ENCODE peak calls at places on chromosomes 7 and 10, in four cellular contexts. One of them, this sample, is unnamed.

GRCh38 chr10:90947025-90947960 is 26.4 kb upstream of the ANKRD1 start:
- DNase-seq in GM12878: peak
- DNase-seq in H1: no peak
- DNase-seq in HepG2: no peak
- DNase-seq in this sample: no peak

GRCh38 chr7:93117852-93118530 is at the start of gene SAMD9:
- DNase-seq in H1: no peak
- DNase-seq in GM12878: peak
- DNase-seq in HepG2: peak
- DNase-seq in this sample: no peak

GRCh38 chr7:35828817-35829216 is 28.0 kb downstream of the SEPTIN7 start:
- DNase-seq in HepG2: no peak
- DNase-seq in GM12878: no peak
- DNase-seq in H1: no peak
- DNase-seq in this sample: no peak

GRCh38 chr10:72096115-72097000 is 8.0 kb upstream of the SPOCK2 start:
- DNase-seq in HepG2: peak
- DNase-seq in GM12878: no peak
- DNase-seq in H1: no peak
- DNase-seq in this sample: no peak

GRCh38 chr10:72277340-72277995 is 3.7 kb downstream of the DDIT4 start:
- DNase-seq in H1: no peak
- DNase-seq in HepG2: no peak
- DNase-seq in GM12878: no peak
- DNase-seq in this sample: no peak

GRCh38 chr10:1156921-1157614 is 100.9 kb downstream of the WDR37 start:
- DNase-seq in GM12878: no peak
- DNase-seq in H1: no peak
- DNase-seq in HepG2: no peak
- DNase-seq in this sample: no peak

GRCh38 chr7:114310344-114311118 is 104.1 kb upstream of the FOXP2 start:
- DNase-seq in GM12878: no peak
- DNase-seq in HepG2: no peak
- DNase-seq in H1: no peak
- DNase-seq in this sample: no peak

GRCh38 chr7:90006988-90007387 is 147.3 kb upstream of the STEAP1 start:
- DNase-seq in H1: no peak
- DNase-seq in GM12878: no peak
- DNase-seq in HepG2: no peak
- DNase-seq in this sample: no peak

GRCh38 chr10:1089017-1089689 is 33.0 kb downstream of the WDR37 start:
- DNase-seq in GM12878: no peak
- DNase-seq in H1: no peak
- DNase-seq in HepG2: no peak
- DNase-seq in this sample: no peak

GRCh38 chr7:46755120-46756034 is 826.5 kb downstream of the TNS3 start:
- DNase-seq in H1: no peak
- DNase-seq in GM12878: no peak
- DNase-seq in HepG2: no peak
- DNase-seq in this sample: no peak

GRCh38 chr7:46751471-46751870 is 830.4 kb upstream of the IGFBP3 start:
- DNase-seq in H1: no peak
- DNase-seq in GM12878: no peak
- DNase-seq in HepG2: no peak
- DNase-seq in this sample: no peak

GRCh38 chr7:46756256-46756655 is 825.7 kb downstream of the TNS3 start:
- DNase-seq in H1: no peak
- DNase-seq in HepG2: no peak
- DNase-seq in GM12878: no peak
- DNase-seq in this sample: no peak

GRCh38 chr7:46752881-46753366 is 829.0 kb downstream of the TNS3 start:
- DNase-seq in GM12878: no peak
- DNase-seq in H1: no peak
- DNase-seq in HepG2: no peak
- DNase-seq in this sample: no peak

DNA sequence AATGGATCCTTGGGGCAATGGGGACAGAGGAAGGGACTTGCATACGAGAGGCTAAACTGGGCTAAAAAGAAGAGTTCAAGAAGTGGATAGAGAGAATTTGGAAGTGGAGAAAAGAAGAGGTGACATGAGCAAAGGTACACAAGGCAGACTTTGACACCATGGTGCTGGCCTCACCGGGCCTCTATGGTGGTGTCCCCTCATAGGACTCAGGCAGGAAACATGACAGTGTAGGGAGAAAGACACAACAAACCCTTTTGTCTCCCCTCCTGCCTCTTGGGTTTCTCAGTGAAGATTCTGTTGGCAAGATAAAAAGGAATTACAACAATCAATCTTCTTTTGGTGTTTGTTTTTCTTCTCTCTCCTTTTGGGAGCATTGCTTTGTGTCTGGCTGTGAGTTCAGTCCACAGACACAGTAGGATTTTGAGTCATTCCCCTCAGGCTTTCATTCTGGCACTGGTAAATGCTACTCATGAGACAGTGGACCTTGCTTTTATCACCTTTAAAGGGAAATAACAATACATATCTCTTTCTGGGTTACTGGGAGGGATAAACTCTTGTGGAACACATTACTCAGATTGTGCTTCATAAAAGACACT is 827.7 kb downstream of the TNS3 start:
- DNase-seq in H1: no peak
- DNase-seq in HepG2: no peak
- DNase-seq in GM12878: no peak
- DNase-seq in this sample: no peak
- TF ChIP-seq SUZ12 in H1: no peak
- TF ChIP-seq SUZ12 in HepG2: no peak
- TF ChIP-seq SUZ12 in GM12878: no peak
- TF ChIP-seq SUZ12 in this sample: no peak

DNA sequence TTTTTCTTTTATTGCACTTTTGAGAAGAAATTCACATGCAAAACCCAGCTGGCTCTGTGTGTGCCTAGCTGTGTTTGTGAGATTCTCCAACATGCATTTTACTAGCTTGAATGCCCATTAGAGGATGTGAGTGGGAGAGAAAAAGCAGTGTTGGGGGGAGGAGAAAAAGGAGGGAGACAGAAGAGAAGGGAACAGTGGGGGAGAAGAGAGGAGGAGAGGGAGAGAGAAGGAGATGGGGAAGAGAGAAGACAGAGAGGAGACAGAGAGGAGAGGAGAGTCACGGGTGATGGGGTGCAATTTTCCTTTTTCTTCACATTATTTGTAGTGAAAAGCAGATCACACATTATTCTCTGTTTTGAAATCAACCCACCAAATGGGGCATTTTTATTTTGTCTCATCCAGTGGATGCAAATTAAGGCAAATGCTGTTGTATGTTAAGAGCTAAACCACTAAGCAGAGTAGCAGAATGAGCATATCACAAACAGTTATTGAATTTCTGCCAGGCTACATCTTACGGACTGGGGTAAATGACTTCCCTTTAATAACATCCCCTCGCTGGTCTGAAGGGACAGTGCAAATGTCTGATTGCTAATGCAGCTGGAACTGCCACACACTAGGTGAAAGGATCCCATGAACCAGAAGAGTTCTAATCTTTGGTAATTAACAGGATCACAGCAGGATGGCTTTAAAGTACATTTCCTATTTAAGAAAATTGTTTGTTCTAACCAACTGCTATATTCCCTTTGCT is 870 bp downstream of the LRRN3 start:
- DNase-seq in HepG2: no peak
- DNase-seq in H1: no peak
- DNase-seq in GM12878: no peak
- DNase-seq in this sample: no peak
- H3K4me3 ChIP-seq in HepG2: no peak
- H3K4me3 ChIP-seq in H1: no peak
- H3K4me3 ChIP-seq in GM12878: no peak
- H3K4me3 ChIP-seq in this sample: no peak

DNA sequence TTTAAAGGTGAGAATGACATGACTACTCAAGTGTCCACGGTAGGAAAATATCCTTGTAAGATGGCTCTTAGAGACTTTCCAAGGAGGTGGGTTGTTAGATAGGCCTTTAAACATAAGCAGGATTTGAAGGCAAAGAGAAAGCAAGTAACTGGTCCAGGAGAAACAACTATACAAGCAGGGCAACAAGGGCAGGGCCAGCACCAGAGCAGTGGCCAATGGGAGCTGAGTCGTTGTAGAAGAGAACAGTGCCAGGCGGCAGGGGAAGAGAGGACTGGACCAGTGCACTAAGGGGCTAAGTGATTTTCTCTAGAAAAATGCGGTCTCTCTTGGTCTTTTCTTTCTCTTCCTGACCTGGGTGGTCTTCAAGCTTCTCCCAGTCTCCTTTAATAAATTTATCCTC is 94.9 kb downstream of the GLI3 start:
- DNase-seq in H1: no peak
- DNase-seq in HepG2: no peak
- DNase-seq in GM12878: no peak
- DNase-seq in this sample: no peak
- TF ChIP-seq SUZ12 in H1: no peak
- TF ChIP-seq SUZ12 in HepG2: no peak
- TF ChIP-seq SUZ12 in GM12878: no peak
- TF ChIP-seq SUZ12 in this sample: no peak

DNA sequence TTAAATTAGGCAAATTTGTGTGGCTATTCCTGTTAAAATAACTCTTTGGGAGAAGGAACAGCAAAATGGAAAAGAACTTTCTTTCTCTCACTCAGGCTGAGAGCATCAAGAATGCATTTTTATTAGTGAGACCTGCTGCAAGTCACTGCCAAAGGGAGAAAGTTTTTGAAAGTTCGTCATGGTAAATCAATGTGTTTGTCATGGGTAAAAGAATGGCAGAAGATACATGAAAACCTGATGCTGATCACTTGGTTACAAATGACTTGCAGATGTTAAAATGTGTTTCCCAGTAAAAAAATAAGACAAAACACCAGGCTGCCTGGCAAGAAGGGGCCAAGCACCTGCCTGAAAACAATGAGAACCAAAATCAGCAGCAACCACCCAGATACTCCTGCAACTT is 484.7 kb upstream of the NRP1 start:
- DNase-seq in GM12878: no peak
- DNase-seq in HepG2: no peak
- DNase-seq in H1: no peak
- DNase-seq in this sample: no peak
- H3K4me3 ChIP-seq in GM12878: no peak
- H3K4me3 ChIP-seq in HepG2: no peak
- H3K4me3 ChIP-seq in H1: no peak
- H3K4me3 ChIP-seq in this sample: no peak

DNA sequence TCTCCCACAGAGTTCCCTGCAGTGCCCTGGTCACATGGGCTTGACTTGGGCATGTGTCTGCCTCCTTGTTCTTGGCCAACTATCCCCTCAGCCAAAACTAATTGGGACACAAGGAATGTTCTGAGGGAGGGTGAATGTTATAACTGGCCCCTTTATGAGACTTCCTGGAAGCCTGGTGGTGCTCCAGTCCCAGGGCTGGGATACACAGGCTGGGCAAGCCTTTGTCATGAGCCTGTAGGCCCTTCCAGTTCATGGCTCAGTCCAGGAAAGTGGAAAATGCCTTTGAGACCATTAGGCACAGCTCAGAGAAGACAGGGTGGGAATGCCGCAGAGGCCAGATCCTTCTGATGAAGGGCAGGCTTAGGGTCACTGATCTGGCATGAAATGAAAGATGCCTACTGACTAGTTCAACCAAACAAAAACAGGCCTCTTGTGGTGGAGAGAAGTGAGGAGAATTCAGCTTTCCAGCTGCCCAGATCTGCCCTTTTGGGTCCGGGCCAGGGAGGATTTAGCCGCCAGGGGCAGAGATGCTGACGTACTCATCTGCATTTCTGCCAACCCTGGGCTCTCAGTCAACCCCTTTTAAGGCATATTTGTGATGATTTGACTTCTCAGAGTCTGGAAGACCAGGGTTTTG is 961.5 kb downstream of the KCNMA1 start:
- DNase-seq in H1: no peak
- DNase-seq in HepG2: no peak
- DNase-seq in GM12878: no peak
- DNase-seq in this sample: no peak
- TF ChIP-seq SUZ12 in H1: no peak
- TF ChIP-seq SUZ12 in HepG2: no peak
- TF ChIP-seq SUZ12 in GM12878: no peak
- TF ChIP-seq SUZ12 in this sample: no peak

GRCh38 chr10:70051878-70052277 is 768 bp upstream of the MACROH2A2 start:
- DNase-seq in H1: no peak
- DNase-seq in GM12878: no peak
- DNase-seq in HepG2: no peak
- DNase-seq in this sample: no peak
- H3K4me3 ChIP-seq in H1: peak
- H3K4me3 ChIP-seq in GM12878: no peak
- H3K4me3 ChIP-seq in HepG2: peak
- H3K4me3 ChIP-seq in this sample: no peak

DNA sequence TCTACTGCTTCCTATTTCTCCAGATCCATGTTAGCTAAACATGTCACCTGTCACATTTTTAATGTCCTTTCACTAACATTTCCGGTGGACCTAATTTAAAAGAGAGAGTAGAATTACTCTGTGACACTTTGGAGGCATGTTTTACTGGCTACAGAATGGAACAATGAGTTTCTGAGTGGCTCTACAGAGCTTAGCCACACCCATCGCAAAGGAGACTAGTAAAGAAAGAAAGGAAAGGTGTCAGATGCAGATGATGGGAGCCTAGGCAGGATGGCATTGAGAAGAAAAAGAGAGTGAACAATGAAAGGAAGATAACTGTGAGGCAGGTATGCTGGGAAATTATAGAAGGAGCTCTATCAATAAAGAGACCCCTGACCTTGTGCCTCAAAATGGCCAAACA is 35.9 kb downstream of the NDUFB2 start:
- DNase-seq in H1: no peak
- DNase-seq in GM12878: no peak
- DNase-seq in HepG2: no peak
- DNase-seq in this sample: no peak
- TF ChIP-seq SUZ12 in H1: no peak
- TF ChIP-seq SUZ12 in GM12878: no peak
- TF ChIP-seq SUZ12 in HepG2: no peak
- TF ChIP-seq SUZ12 in this sample: no peak

GRCh38 chr7:5428470-5429252 is 5.0 kb upstream of the TNRC18 start:
- DNase-seq in GM12878: no peak
- DNase-seq in H1: no peak
- DNase-seq in HepG2: peak
- DNase-seq in this sample: no peak
- H3K4me3 ChIP-seq in GM12878: no peak
- H3K4me3 ChIP-seq in H1: peak
- H3K4me3 ChIP-seq in HepG2: peak
- H3K4me3 ChIP-seq in this sample: peak

GRCh38 chr7:148434887-148435286 is 155.7 kb upstream of the C7orf33 start:
- DNase-seq in H1: no peak
- DNase-seq in HepG2: no peak
- DNase-seq in GM12878: no peak
- DNase-seq in this sample: no peak
- TF ChIP-seq SUZ12 in H1: no peak
- TF ChIP-seq SUZ12 in HepG2: no peak
- TF ChIP-seq SUZ12 in GM12878: no peak
- TF ChIP-seq SUZ12 in this sample: no peak

This sample was measured in NT2/D1.